ENCODE peak calls at places on chromosomes 13 and 19, in five cellular contexts. M is epithelial cell of prostate; F is RWPE1; U is cardiac muscle cell; T is stimulated activated CD8-positive, alpha-beta memory T cell treated with anti-CD3 and anti-CD28 coated beads, Interleukin-2, amount 100 ng/mL, for 48 hours. A is an unnamed sample.

GRCh38 chr13:112928958-112929777 is 39.8 kb upstream of the MCF2L start:
- DNase-seq in M (no peak), F (no peak), U (peak; percentile 61), T (no peak), A (no peak)

GRCh38 chr13:103067751-103068563 is 1.7 kb upstream of the SLC10A2 start:
- DNase-seq in M (peak; percentile 14), F (peak; percentile 36), U (no peak), T (no peak), A (no peak)

GRCh38 chr13:107767119-107767518 is 448.2 kb downstream of the LIG4 start:
- DNase-seq in M (no peak), F (no peak), U (no peak), T (no peak), A (no peak)

GRCh38 chr13:111153977-111154332 is 38.8 kb downstream of the ARHGEF7 start:
- DNase-seq in M (no peak), F (peak; percentile 38), U (no peak), T (peak; percentile 42), A (no peak)

GRCh38 chr13:24997367-24997967 is 98.5 kb upstream of the PABPC3 start:
- DNase-seq in M (no peak), F (peak; percentile 10), U (peak; percentile 47), T (no peak), A (no peak)

GRCh38 chr19:11019824-11020223 is 59.0 kb downstream of the SMARCA4 start:
- DNase-seq in M (no peak), F (no peak), U (no peak), T (no peak), A (no peak)

GRCh38 chr13:69234171-69234570 is 873.5 kb upstream of the ATXN8OS start:
- DNase-seq in M (no peak), F (no peak), U (no peak), T (no peak), A (no peak)

GRCh38 chr19:39119830-39120229 is 5.8 kb upstream of the PAK4 start:
- DNase-seq in M (no peak), F (no peak), U (no peak), T (no peak), A (no peak)

GRCh38 chr19:17836530-17836929 is 11.3 kb downstream of the JAK3 start:
- DNase-seq in M (no peak), F (no peak), U (no peak), T (no peak), A (no peak)

A was measured in keratinocyte.